ENCODE peak calls at places on chromosomes 13 and 19, in eight cellular contexts. F, A, L, G, R, U, C and Y are unnamed samples.

GRCh38 chr13:109203587-109203986 is 574.2 kb downstream of the MYO16 start:
- DNase-seq in U (no peak), R (no peak), F (no peak), G (no peak), A (no peak), C (no peak), L (no peak), Y (no peak)

GRCh38 chr19:5340637-5341447 is at the start of gene PTPRS:
- DNase-seq in R (peak; percentile 64), G (peak; percentile 84), A (peak; percentile 81), U (no peak), F (peak; percentile 63), C (peak; percentile 92), L (peak; percentile 53), Y (no peak)

GRCh38 chr19:46271488-46272197 is 25.2 kb upstream of the HIF3A start:
- DNase-seq in C (no peak), L (peak; percentile 68), R (peak; percentile 17), F (no peak), U (peak; percentile 55), A (peak; percentile 96), G (no peak), Y (no peak)

GRCh38 chr19:44582581-44583265 is 30.6 kb upstream of the IGSF23 start:
- DNase-seq in G (peak; percentile 71), L (peak; percentile 55), U (no peak), R (no peak), C (peak; percentile 33), A (peak; percentile 19), F (no peak), Y (no peak)

GRCh38 chr19:11848594-11849263 is at the start of gene ZNF439:
- DNase-seq in C (peak; percentile 96), R (peak; percentile 91), L (no peak), A (no peak), G (peak; percentile 96), F (peak; percentile 39), U (peak; percentile 83), Y (no peak)

GRCh38 chr13:59750860-59751259 is 412.9 kb downstream of the DIAPH3 start:
- DNase-seq in R (no peak), F (peak; percentile 89), U (no peak), C (no peak), L (no peak), A (no peak), G (no peak), Y (no peak)

GRCh38 chr19:18291590-18292459 is 10.4 kb upstream of the JUND start:
- DNase-seq in L (peak; percentile 70), A (peak; percentile 69), G (peak; percentile 97), F (peak; percentile 71), C (peak; percentile 89), U (peak; percentile 82), R (peak; percentile 81), Y (no peak)

GRCh38 chr19:46579286-46579944 is 21.7 kb upstream of the CALM3 start:
- DNase-seq in G (no peak), L (no peak), F (no peak), U (no peak), A (no peak), R (peak; percentile 64), C (peak; percentile 63), Y (no peak)

GRCh38 chr13:75330770-75331169 is 151.2 kb downstream of the TBC1D4 start:
- DNase-seq in R (no peak), A (no peak), C (no peak), L (no peak), G (no peak), F (no peak), U (no peak), Y (no peak)

GRCh38 chr13:46492946-46493345 is 60.0 kb upstream of the LRCH1 start:
- DNase-seq in L (peak; percentile 55), F (peak; percentile 51), R (peak; percentile 6), A (peak; percentile 49), G (no peak), U (peak; percentile 62), C (peak; percentile 34), Y (no peak)

GRCh38 chr13:68257111-68257842 is 1027.1 kb upstream of the PCDH9 start:
- DNase-seq in F (no peak), U (no peak), G (no peak), L (peak; percentile 4), R (no peak), A (no peak), C (no peak), Y (no peak)

GRCh38 chr13:111488466-111489132 is 168.2 kb downstream of the TEX29 start:
- DNase-seq in C (no peak), R (no peak), L (no peak), A (no peak), F (no peak), G (peak; percentile 39), U (no peak), Y (no peak)

GRCh38 chr13:45167611-45168554 is 33.0 kb downstream of the KCTD4 start:
- DNase-seq in U (no peak), C (no peak), R (no peak), A (no peak), F (no peak), G (peak; percentile 67), L (peak; percentile 99), Y (no peak)

GRCh38 chr19:14395710-14396338 is 14.6 kb downstream of the ADGRE5 start:
- DNase-seq in C (no peak), R (no peak), A (no peak), L (no peak), G (no peak), F (peak; percentile 36), U (no peak), Y (no peak)